ENCODE peak calls at places on chromosomes 1 and 21, in six cellular contexts. R, G, Y, M, L and B are unnamed samples.

GRCh38 chr21:29557200-29557599 is 258.5 kb downstream of the BACH1 start:
- DNase-seq in R (no peak), G (no peak), Y (no peak), M (no peak), L (no peak), B (no peak)

GRCh38 chr1:225514671-225515081 is 86.8 kb upstream of the LBR start:
- DNase-seq in R (no peak), G (no peak), Y (no peak), M (no peak), L (no peak), B (no peak)

GRCh38 chr1:11797525-11798216 is 8.1 kb downstream of the MTHFR start:
- DNase-seq in R (no peak), G (no peak), Y (no peak), M (no peak), L (no peak), B (no peak)

GRCh38 chr1:211783897-211784296 is 46.7 kb downstream of the LPGAT1 start:
- DNase-seq in R (peak), G (no peak), Y (no peak), M (peak), L (no peak), B (no peak)

GRCh38 chr1:244020086-244020485 is 31.0 kb upstream of the ZBTB18 start:
- DNase-seq in R (no peak), G (no peak), Y (no peak), M (no peak), L (peak), B (no peak)

GRCh38 chr21:34545079-34545884 is 33.3 kb upstream of the KCNE1 start:
- DNase-seq in R (peak), G (peak), Y (no peak), M (peak), L (peak), B (peak)

GRCh38 chr1:182157187-182157586 is 95.7 kb upstream of the ZNF648 start:
- DNase-seq in R (no peak), G (no peak), Y (no peak), M (no peak), L (no peak), B (no peak)

GRCh38 chr1:89781494-89782126 is 39.2 kb upstream of the LRRC8D start:
- DNase-seq in R (no peak), G (no peak), Y (no peak), M (no peak), L (no peak), B (no peak)

GRCh38 chr1:211648980-211649934 is 26.2 kb downstream of the NEK2 start:
- DNase-seq in R (peak), G (peak), Y (peak), M (peak), L (no peak), B (no peak)

GRCh38 chr1:91584866-91585265 is 84.2 kb downstream of the CDC7 start:
- DNase-seq in R (no peak), G (no peak), Y (no peak), M (no peak), L (no peak), B (no peak)

GRCh38 chr1:59568158-59568935 is 246.4 kb upstream of the HOOK1 start:
- DNase-seq in R (peak), G (peak), Y (no peak), M (no peak), L (peak), B (peak)
- TF ChIP-seq CTCF in R (no peak), G (peak), Y (no peak), M (no peak), L (no peak), B (peak)

GRCh38 chr1:202148391-202148790 is 3.9 kb upstream of the ARL8A start:
- DNase-seq in R (no peak), G (no peak), Y (no peak), M (no peak), L (no peak), B (no peak)
- H3K4me3 ChIP-seq in R (no peak), G (no peak), Y (no peak), M (no peak), L (no peak), B (no peak)

GRCh38 chr1:200029035-200029623 is 1.6 kb downstream of the NR5A2 start:
- DNase-seq in R (peak), G (no peak), Y (no peak), M (peak), L (peak), B (peak)
- TF ChIP-seq CTCF in R (no peak), G (no peak), Y (no peak), M (peak), L (no peak), B (no peak)

GRCh38 chr1:152902676-152903075 is 5.7 kb upstream of the IVL start:
- DNase-seq in R (no peak), G (no peak), Y (no peak), M (no peak), L (no peak), B (no peak)

GRCh38 chr1:152901631-152902030 is 6.7 kb upstream of the IVL start:
- DNase-seq in R (no peak), G (no peak), Y (no peak), M (no peak), L (no peak), B (peak)

GRCh38 chr1:152907686-152908601 is at the start of gene IVL:
- DNase-seq in R (no peak), G (peak), Y (no peak), M (no peak), L (peak), B (peak)

GRCh38 chr1:152904688-152905440 is 3.5 kb upstream of the IVL start:
- DNase-seq in R (no peak), G (no peak), Y (no peak), M (no peak), L (no peak), B (peak)

GRCh38 chr1:152906023-152906565 is 2.3 kb upstream of the IVL start:
- DNase-seq in R (peak), G (peak), Y (no peak), M (peak), L (peak), B (peak)
- H3K4me3 ChIP-seq in R (no peak), G (no peak), Y (no peak), M (no peak), L (no peak), B (no peak)

DNA sequence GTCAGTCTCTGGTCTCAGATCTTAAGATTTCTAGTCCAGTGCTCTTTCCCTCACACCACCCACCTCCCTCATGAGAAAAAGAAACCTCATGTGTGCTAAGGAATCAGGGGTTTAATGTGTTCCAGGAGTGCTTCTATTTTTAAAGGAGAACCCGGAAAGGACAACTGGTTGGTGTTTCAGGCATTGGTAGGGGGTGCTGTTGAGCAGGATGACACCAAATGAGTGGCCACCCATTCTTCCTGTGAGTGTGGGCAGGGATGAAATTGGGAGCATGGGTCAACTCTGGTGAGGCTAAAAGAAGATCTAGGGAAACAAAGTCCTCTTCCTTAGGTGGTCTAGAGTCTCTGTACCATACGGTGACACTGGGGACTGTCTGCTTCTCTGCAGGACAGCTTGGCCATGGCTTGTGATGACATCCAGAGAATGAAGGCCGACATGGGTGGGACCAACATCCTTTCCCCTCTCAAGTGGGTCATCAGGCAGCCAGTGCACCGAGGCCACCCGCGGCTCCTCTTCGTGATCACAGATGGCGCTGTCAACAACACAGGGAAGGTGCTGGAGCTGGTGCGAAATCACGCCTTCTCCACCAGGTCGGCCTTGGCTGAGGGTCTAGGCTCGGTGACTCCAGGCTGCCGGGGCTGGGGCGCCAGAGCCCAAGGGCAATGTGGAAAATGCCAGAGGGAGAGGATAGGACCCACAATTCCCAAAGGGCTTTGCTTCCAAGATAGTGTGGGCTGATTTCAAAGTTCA is 39.3 kb downstream of the VWA5B1 start:
- DNase-seq in R (no peak), G (no peak), Y (no peak), M (no peak), L (no peak), B (no peak)
- TF ChIP-seq CTCF in R (peak), G (no peak), Y (no peak), M (no peak), L (peak), B (no peak)

GRCh38 chr1:220879090-220879508 is at the start of gene HLX:
- DNase-seq in R (peak), G (peak), Y (peak), M (peak), L (peak), B (peak)

GRCh38 chr1:220876511-220877347 is 2.5 kb upstream of the HLX start:
- DNase-seq in R (no peak), G (no peak), Y (peak), M (peak), L (no peak), B (no peak)

GRCh38 chr1:220879509-220880366 is 495 bp downstream of the HLX start:
- DNase-seq in R (peak), G (peak), Y (peak), M (peak), L (peak), B (peak)

GRCh38 chr1:220878223-220879081 is 791 bp upstream of the HLX start:
- DNase-seq in R (no peak), G (no peak), Y (peak), M (peak), L (no peak), B (no peak)

DNA sequence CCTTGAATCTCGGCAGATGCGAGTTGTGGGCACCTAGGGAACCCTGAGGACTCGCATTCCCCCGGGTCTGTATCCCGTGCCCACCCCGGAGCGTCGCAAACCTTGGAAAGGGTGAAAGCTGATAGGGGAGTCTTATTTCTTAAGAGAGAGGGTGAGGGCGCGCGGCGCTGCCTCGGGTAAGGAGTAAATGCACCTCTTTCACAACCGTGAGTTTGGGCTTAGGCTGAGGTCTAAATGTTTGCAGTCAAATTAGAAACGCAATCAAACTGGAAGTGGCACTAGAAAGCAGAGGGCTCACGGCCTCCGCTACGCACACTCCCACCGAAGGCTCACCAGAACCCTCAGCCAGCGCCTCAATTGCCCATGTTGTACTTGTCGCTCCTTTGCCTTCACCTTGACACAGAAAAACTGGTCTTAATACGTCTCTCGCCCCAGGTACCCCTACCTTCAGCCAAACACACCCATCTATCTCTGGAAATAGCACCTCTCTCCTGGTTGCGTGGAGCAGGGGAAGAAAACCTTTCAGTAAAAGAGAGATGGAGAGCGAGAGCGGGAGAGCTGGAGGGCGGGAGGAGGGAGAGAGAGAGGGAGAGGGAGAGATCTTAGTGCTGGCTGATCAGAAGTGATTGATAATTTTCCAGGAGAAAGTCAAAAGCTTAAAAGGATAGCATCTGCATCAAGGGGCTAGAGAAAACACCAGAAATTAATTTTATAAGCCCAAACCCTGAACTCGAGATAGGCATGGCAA is 1.7 kb upstream of the HLX start:
- DNase-seq in R (no peak), G (no peak), Y (no peak), M (no peak), L (no peak), B (no peak)
- H3K4me3 ChIP-seq in R (no peak), G (no peak), Y (peak), M (no peak), L (no peak), B (no peak)